ENCODE peak calls at places on chromosome 19, in ten cellular contexts. P is prostate gland; X is A549; D is H9; V is SJSA1; W is mucosa of descending colon; O is CD8-positive, alpha-beta T cell; J is effector memory CD4-positive, alpha-beta T cell; B is mesendoderm; K is HepG2. A is an unnamed sample. For H3K4me1, the result is how much of the 10 kb centered on the place peaks cover.

GRCh38 chr19:21256722-21257121 is 72.5 kb downstream of the ZNF708 start:
- DNase-seq in O (no peak), B (peak), J (no peak), D (no peak), X (peak), K (peak), W (no peak), V (no peak), P (no peak), A (no peak)

GRCh38 chr19:6038634-6039405 is 60.9 kb upstream of the RANBP3 start:
- DNase-seq in W (no peak), J (no peak), P (no peak), D (no peak), V (no peak), X (no peak), K (no peak), B (no peak), O (no peak), A (peak)

GRCh38 chr19:2381151-2381822 is 21.2 kb downstream of the TMPRSS9 start:
- DNase-seq in B (no peak), X (no peak), W (no peak), D (no peak), V (no peak), P (no peak), O (no peak), K (no peak), J (no peak), A (no peak)

GRCh38 chr19:23999821-24000610 is 85.3 kb downstream of the ZNF726 start:
- DNase-seq in D (no peak), J (no peak), K (no peak), B (no peak), X (no peak), O (no peak), P (no peak), V (no peak), W (no peak), A (no peak)

GRCh38 chr19:1910169-1910568 is 5.0 kb downstream of the ADAT3 start:
- DNase-seq in V (no peak), J (no peak), X (no peak), P (no peak), K (no peak), D (no peak), B (no peak), W (no peak), O (no peak), A (no peak)

GRCh38 chr19:30093966-30094770 is 152.1 kb downstream of the URI1 start:
- DNase-seq in O (no peak), D (no peak), B (no peak), X (no peak), V (no peak), K (no peak), J (no peak), W (no peak), P (no peak), A (no peak)

GRCh38 chr19:55578761-55579747 is 1.6 kb downstream of the ZNF579 start:
- DNase-seq in D (no peak), X (no peak), W (no peak), K (no peak), P (no peak), J (no peak), O (no peak), B (no peak), V (no peak), A (no peak)

GRCh38 chr19:53388168-53388567 is 6.8 kb upstream of the ZNF765 start:
- DNase-seq in D (no peak), P (no peak), W (no peak), O (no peak), K (no peak), V (no peak), B (no peak), J (no peak), X (no peak), A (no peak)

GRCh38 chr19:19259741-19260140 is 13.4 kb downstream of the TM6SF2 start:
- DNase-seq in J (no peak), D (peak), W (no peak), O (no peak), K (peak), B (peak), V (no peak), X (peak), P (no peak), A (no peak)

GRCh38 chr19:10418281-10419199 is 1.8 kb upstream of the PDE4A start:
- DNase-seq in J (no peak), D (peak), W (no peak), O (no peak), V (peak), K (no peak), X (peak), B (peak), P (no peak), A (no peak)

GRCh38 chr19:10416083-10416379 is 4.3 kb upstream of the PDE4A start:
- DNase-seq in J (no peak), K (no peak), B (no peak), D (no peak), P (no peak), W (no peak), O (no peak), X (no peak), V (no peak), A (no peak)

GRCh38 chr19:10417598-10418280 is 2.6 kb upstream of the PDE4A start:
- DNase-seq in V (no peak), P (no peak), K (no peak), J (no peak), B (peak), O (no peak), X (no peak), W (no peak), D (peak), A (no peak)

GRCh38 chr19:10419200-10419645 is 1.1 kb upstream of the PDE4A start:
- DNase-seq in P (no peak), B (no peak), O (no peak), K (no peak), W (no peak), J (no peak), D (no peak), V (no peak), X (peak), A (no peak)

GRCh38 chr19:10416380-10417257 is 3.7 kb upstream of the PDE4A start:
- DNase-seq in W (peak), D (peak), P (peak), K (peak), O (peak), B (peak), J (peak), V (peak), X (peak), A (peak)
- H3K4me1 ChIP-seq in W (under half), D (under half), P (under half), K (under half), O (half or more), B (under half), J (half or more), V (half or more), X (under half), A (half or more)

GRCh38 chr19:33290956-33291622 is 11.2 kb downstream of the CEBPA start:
- DNase-seq in W (peak), P (no peak), J (no peak), D (no peak), O (no peak), B (peak), X (peak), K (no peak), V (no peak), A (no peak)
- H3K4me1 ChIP-seq in W (under half), P (under half), J (under half), D (under half), O (under half), B (under half), X (under half), K (half or more), V (under half), A (under half)

GRCh38 chr19:44755219-44755618 is 6.7 kb downstream of the BCL3 start:
- DNase-seq in O (no peak), D (no peak), W (no peak), V (no peak), K (no peak), X (no peak), B (no peak), J (no peak), P (no peak), A (no peak)
- H3K4me1 ChIP-seq in O (half or more), D (under half), W (under half), V (half or more), K (half or more), X (half or more), B (under half), J (half or more), P (under half), A (half or more)

DNA sequence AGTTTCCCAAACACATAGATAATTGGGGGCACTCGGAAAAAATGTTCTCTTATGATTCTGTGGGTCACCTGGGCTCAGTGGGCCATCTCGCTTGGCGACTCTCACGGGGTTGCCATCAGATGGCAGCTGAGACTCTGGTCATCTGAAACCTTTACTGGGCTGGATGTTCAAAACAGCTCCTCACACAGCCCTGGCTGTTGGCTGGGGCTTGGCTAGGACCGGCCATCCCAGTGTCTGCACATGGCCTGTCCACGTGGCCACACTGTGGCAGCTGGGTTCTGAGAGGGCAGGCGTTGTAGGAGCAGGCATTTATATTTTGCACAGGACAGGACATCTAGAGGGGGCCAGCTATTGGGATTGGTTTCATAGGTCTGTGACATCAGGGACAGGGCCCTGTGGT is 15.5 kb downstream of the MED25 start:
- DNase-seq in D (no peak), O (no peak), K (no peak), V (no peak), W (no peak), J (no peak), B (no peak), P (no peak), X (no peak), A (no peak)
- H3K4me1 ChIP-seq in D (under half), O (under half), K (under half), V (under half), W (under half), J (under half), B (under half), P (under half), X (under half), A (under half)

DNA sequence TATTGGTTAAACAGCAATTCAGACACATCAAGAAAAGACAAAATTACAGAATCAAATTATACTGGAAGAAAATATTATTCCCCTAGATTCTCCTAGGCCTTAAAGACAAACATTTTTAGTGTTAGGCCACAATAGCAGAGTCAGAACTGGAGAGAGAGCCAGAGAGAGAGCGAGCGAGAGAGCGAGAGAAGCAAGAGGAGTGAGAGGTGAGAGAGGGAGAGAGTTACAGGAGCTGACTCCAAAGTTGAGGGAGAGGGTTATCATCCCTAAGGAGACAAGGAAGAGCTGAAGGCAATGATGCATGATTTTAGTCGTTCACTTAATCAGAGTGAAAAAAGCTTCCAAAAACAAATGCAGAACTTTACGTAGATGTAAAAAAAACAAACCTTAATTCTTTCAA is 20.2 kb upstream of the ZNF227 start:
- DNase-seq in X (no peak), O (no peak), P (no peak), W (no peak), K (no peak), V (no peak), D (no peak), J (no peak), B (no peak), A (no peak)
- H3K4me1 ChIP-seq in X (under half), O (under half), P (under half), W (under half), K (under half), V (under half), D (under half), J (under half), B (under half), A (under half)